ENCODE peak calls at places on chromosomes 16 and 17, in nine cellular contexts. K, Q, F, Z, L, B, X, V and N are unnamed samples. For H3K4me1, the result is how much of the 10 kb centered on the place peaks cover.

GRCh38 chr16:72474511-72475123 is 302.7 kb upstream of the PMFBP1 start:
- DNase-seq in K (no peak), Q (no peak), F (no peak), Z (peak), L (no peak), B (no peak), X (peak), V (peak), N (no peak)

GRCh38 chr17:27612160-27612767 is 18.7 kb upstream of the LGALS9 start:
- DNase-seq in K (no peak), Q (no peak), F (no peak), Z (no peak), L (no peak), B (peak), X (no peak), V (no peak), N (no peak)

GRCh38 chr16:71461686-71462648 is at the start of gene ZNF23:
- DNase-seq in K (peak), Q (peak), F (peak), Z (peak), L (peak), B (peak), X (no peak), V (peak), N (peak)

GRCh38 chr16:83806036-83806435 is 1.7 kb upstream of the HSBP1 start:
- DNase-seq in K (no peak), Q (no peak), F (no peak), Z (no peak), L (no peak), B (no peak), X (no peak), V (no peak), N (no peak)

GRCh38 chr16:73365010-73365409 is 317.1 kb upstream of the ZFHX3 start:
- DNase-seq in K (no peak), Q (no peak), F (no peak), Z (no peak), L (no peak), B (peak), X (no peak), V (no peak), N (no peak)

GRCh38 chr17:51006601-51007000 is 114.1 kb downstream of the SPAG9 start:
- DNase-seq in K (no peak), Q (no peak), F (no peak), Z (no peak), L (no peak), B (no peak), X (no peak), V (no peak), N (no peak)

GRCh38 chr17:63995626-63996025 is 2.5 kb upstream of the PRR29 start:
- DNase-seq in K (no peak), Q (no peak), F (peak), Z (no peak), L (peak), B (no peak), X (no peak), V (no peak), N (no peak)

GRCh38 chr17:5537251-5537650 is 47.1 kb downstream of the NLRP1 start:
- DNase-seq in K (no peak), Q (no peak), F (no peak), Z (no peak), L (no peak), B (no peak), X (no peak), V (no peak), N (no peak)

GRCh38 chr17:65694601-65695000 is 133.2 kb upstream of the AXIN2 start:
- DNase-seq in K (no peak), Q (no peak), F (no peak), Z (no peak), L (no peak), B (no peak), X (no peak), V (no peak), N (no peak)

GRCh38 chr17:78840530-78840779 is 159 bp downstream of the USP36 start:
- DNase-seq in K (no peak), Q (no peak), F (no peak), Z (no peak), L (no peak), B (no peak), X (no peak), V (no peak), N (no peak)

GRCh38 chr17:40678902-40679522 is 14.0 kb upstream of the KRT222 start:
- DNase-seq in K (no peak), Q (no peak), F (no peak), Z (no peak), L (no peak), B (no peak), X (no peak), V (no peak), N (no peak)

GRCh38 chr17:74118504-74118903 is 85.0 kb upstream of the RPL38 start:
- DNase-seq in K (no peak), Q (no peak), F (no peak), Z (no peak), L (peak), B (no peak), X (no peak), V (no peak), N (no peak)

GRCh38 chr16:16821261-16821660 is 442.3 kb downstream of the NPIPA7 start:
- DNase-seq in K (no peak), Q (no peak), F (no peak), Z (no peak), L (no peak), B (no peak), X (no peak), V (no peak), N (no peak)

GRCh38 chr17:3557768-3558583 is at the start of gene TRPV3:
- DNase-seq in K (peak), Q (peak), F (no peak), Z (peak), L (peak), B (peak), X (peak), V (peak), N (peak)

GRCh38 chr16:87461466-87461975 is 31.3 kb downstream of the ZCCHC14 start:
- DNase-seq in K (peak), Q (no peak), F (peak), Z (peak), L (peak), B (peak), X (peak), V (peak), N (no peak)

GRCh38 chr17:78172284-78173024 is 4.1 kb downstream of the SYNGR2 start:
- DNase-seq in K (no peak), Q (no peak), F (peak), Z (no peak), L (peak), B (peak), X (no peak), V (no peak), N (no peak)

GRCh38 chr16:6377956-6378355 is 954.7 kb upstream of the RBFOX1 start:
- DNase-seq in K (no peak), Q (no peak), F (no peak), Z (no peak), L (no peak), B (no peak), X (no peak), V (no peak), N (no peak)

GRCh38 chr17:1736348-1737281 is 6.1 kb upstream of the SERPINF2 start:
- DNase-seq in K (no peak), Q (no peak), F (peak), Z (no peak), L (no peak), B (peak), X (no peak), V (no peak), N (peak)

GRCh38 chr17:21376835-21377690 is 906 bp downstream of the KCNJ12 start:
- DNase-seq in K (no peak), Q (no peak), F (no peak), Z (peak), L (peak), B (peak), X (no peak), V (no peak), N (no peak)

GRCh38 chr17:81256616-81257015 is 17.5 kb downstream of the NDUFAF8 start:
- DNase-seq in K (no peak), Q (no peak), F (no peak), Z (peak), L (no peak), B (peak), X (no peak), V (no peak), N (no peak)

GRCh38 chr17:21394265-21394664 is 18.1 kb downstream of the KCNJ12 start:
- DNase-seq in K (no peak), Q (no peak), F (no peak), Z (peak), L (no peak), B (no peak), X (no peak), V (no peak), N (no peak)

GRCh38 chr17:62065611-62066468 is 762 bp upstream of the MED13 start:
- DNase-seq in K (peak), Q (peak), F (peak), Z (peak), L (peak), B (peak), X (peak), V (peak), N (peak)

GRCh38 chr17:3963214-3964201 is 729 bp downstream of the ATP2A3 start:
- DNase-seq in K (peak), Q (peak), F (no peak), Z (no peak), L (peak), B (no peak), X (no peak), V (no peak), N (peak)

GRCh38 chr17:1716912-1717695 is 6.9 kb upstream of the TLCD2 start:
- DNase-seq in K (peak), Q (peak), F (peak), Z (peak), L (peak), B (peak), X (peak), V (peak), N (peak)

GRCh38 chr16:71484006-71484893 is 4.9 kb downstream of the ZNF19 start:
- DNase-seq in K (peak), Q (peak), F (peak), Z (peak), L (peak), B (peak), X (peak), V (peak), N (peak)

GRCh38 chr16:66524601-66525164 is 25.2 kb downstream of the TK2 start:
- DNase-seq in K (peak), Q (no peak), F (no peak), Z (no peak), L (peak), B (no peak), X (no peak), V (no peak), N (no peak)

GRCh38 chr17:39513915-39514314 is 52.6 kb downstream of the CDK12 start:
- DNase-seq in K (no peak), Q (no peak), F (no peak), Z (no peak), L (no peak), B (no peak), X (no peak), V (no peak), N (no peak)

GRCh38 chr17:40551874-40552768 is 13.2 kb downstream of the CCR7 start:
- DNase-seq in K (no peak), Q (no peak), F (peak), Z (peak), L (peak), B (peak), X (no peak), V (no peak), N (no peak)

GRCh38 chr17:47897561-47897960 is 1.5 kb downstream of the SP2 start:
- DNase-seq in K (no peak), Q (no peak), F (no peak), Z (no peak), L (peak), B (no peak), X (no peak), V (no peak), N (no peak)
- H3K4me3 ChIP-seq in K (peak), Q (no peak), F (no peak), Z (peak), L (peak), B (no peak), X (no peak), V (peak), N (no peak)

GRCh38 chr16:85370881-85371651 is 242.1 kb upstream of the GSE1 start:
- DNase-seq in K (no peak), Q (no peak), F (no peak), Z (no peak), L (no peak), B (peak), X (no peak), V (no peak), N (no peak)

GRCh38 chr16:85374571-85374872 is 238.6 kb upstream of the GSE1 start:
- DNase-seq in K (no peak), Q (no peak), F (no peak), Z (no peak), L (no peak), B (peak), X (no peak), V (no peak), N (no peak)

GRCh38 chr16:85371948-85372347 is 241.2 kb upstream of the GSE1 start:
- DNase-seq in K (no peak), Q (no peak), F (no peak), Z (no peak), L (no peak), B (no peak), X (no peak), V (no peak), N (no peak)

GRCh38 chr16:85373741-85374570 is 239.2 kb upstream of the GSE1 start:
- DNase-seq in K (no peak), Q (no peak), F (no peak), Z (no peak), L (no peak), B (no peak), X (no peak), V (no peak), N (no peak)

GRCh38 chr16:85372627-85373372 is 240.3 kb upstream of the GSE1 start:
- DNase-seq in K (no peak), Q (no peak), F (no peak), Z (peak), L (no peak), B (peak), X (no peak), V (no peak), N (no peak)
- H3K4me1 ChIP-seq in K (under half), Q (under half), F (under half), Z (under half), L (under half), B (under half), X (under half), V (under half), N (under half)

DNA sequence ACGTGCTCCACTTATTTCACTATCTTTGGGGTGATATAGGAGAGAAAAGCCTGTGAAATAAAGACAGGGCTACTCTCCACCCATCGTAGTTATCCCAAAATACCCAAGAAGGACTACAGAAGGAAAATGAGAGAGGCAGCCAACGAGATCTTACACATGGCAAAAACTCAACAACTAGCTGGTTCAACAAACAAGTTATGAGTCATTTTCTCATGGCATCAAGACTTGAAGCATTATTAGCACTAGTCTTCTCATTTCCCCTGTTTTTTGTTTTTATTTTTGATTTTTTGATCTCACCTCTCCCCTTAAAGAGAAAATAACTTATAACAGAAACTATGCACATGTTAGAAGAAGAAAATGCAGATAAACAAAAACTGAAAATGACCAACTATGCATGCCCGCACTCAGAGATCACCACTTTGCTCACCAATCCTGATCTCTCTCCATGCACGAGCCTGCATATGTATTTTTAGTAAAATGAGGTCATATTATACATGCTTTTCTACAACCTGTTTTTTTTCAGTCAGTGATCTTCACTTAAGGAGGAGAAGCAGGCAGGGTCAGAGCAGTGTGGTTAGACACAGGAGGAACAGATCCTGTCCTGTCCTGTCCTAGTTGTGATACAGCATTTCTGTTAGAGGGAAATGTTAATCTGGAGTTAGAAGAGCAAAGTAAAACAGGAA is 22.8 kb downstream of the FAM117A start:
- DNase-seq in K (no peak), Q (no peak), F (peak), Z (no peak), L (no peak), B (no peak), X (no peak), V (no peak), N (peak)
- H3K4me3 ChIP-seq in K (peak), Q (peak), F (no peak), Z (no peak), L (no peak), B (no peak), X (no peak), V (no peak), N (peak)

GRCh38 chr17:34303606-34304005 is 15.6 kb upstream of the CCL8 start:
- DNase-seq in K (no peak), Q (no peak), F (no peak), Z (no peak), L (no peak), B (no peak), X (no peak), V (no peak), N (no peak)

GRCh38 chr17:34305061-34305460 is 14.2 kb upstream of the CCL8 start:
- DNase-seq in K (no peak), Q (no peak), F (no peak), Z (no peak), L (no peak), B (no peak), X (no peak), V (no peak), N (no peak)

GRCh38 chr17:34306466-34306865 is 12.8 kb upstream of the CCL8 start:
- DNase-seq in K (no peak), Q (no peak), F (no peak), Z (peak), L (peak), B (peak), X (no peak), V (no peak), N (no peak)

GRCh38 chr17:34307110-34307509 is 12.1 kb upstream of the CCL8 start:
- DNase-seq in K (no peak), Q (no peak), F (no peak), Z (no peak), L (no peak), B (no peak), X (no peak), V (no peak), N (no peak)

DNA sequence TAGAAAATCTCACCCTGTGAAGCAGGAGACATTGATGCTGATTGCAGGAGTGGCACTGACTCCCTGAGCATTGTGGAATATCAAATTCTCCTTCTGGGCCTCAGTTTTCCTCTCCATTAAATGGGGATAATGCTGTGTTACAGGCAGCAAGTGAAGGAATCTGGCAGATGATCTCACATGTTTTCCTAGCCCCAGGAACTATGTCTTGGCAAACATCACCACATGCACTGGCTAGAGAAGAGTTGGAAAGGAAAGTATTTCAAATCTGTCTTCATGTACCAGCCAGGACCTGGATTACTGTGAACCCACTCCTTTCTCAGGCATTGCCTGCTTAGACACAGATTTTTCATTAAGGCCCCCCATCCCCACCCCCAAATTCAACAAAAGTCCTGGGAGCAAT is 13.6 kb upstream of the CCL8 start:
- DNase-seq in K (no peak), Q (no peak), F (no peak), Z (no peak), L (no peak), B (no peak), X (no peak), V (no peak), N (no peak)
- H3K4me1 ChIP-seq in K (under half), Q (under half), F (under half), Z (under half), L (under half), B (under half), X (under half), V (under half), N (under half)

GRCh38 chr17:76537288-76537577 is 276 bp downstream of the CYGB start:
- DNase-seq in K (no peak), Q (no peak), F (peak), Z (no peak), L (no peak), B (peak), X (no peak), V (no peak), N (no peak)
- H3K4me3 ChIP-seq in K (no peak), Q (no peak), F (peak), Z (no peak), L (no peak), B (no peak), X (peak), V (no peak), N (no peak)

DNA sequence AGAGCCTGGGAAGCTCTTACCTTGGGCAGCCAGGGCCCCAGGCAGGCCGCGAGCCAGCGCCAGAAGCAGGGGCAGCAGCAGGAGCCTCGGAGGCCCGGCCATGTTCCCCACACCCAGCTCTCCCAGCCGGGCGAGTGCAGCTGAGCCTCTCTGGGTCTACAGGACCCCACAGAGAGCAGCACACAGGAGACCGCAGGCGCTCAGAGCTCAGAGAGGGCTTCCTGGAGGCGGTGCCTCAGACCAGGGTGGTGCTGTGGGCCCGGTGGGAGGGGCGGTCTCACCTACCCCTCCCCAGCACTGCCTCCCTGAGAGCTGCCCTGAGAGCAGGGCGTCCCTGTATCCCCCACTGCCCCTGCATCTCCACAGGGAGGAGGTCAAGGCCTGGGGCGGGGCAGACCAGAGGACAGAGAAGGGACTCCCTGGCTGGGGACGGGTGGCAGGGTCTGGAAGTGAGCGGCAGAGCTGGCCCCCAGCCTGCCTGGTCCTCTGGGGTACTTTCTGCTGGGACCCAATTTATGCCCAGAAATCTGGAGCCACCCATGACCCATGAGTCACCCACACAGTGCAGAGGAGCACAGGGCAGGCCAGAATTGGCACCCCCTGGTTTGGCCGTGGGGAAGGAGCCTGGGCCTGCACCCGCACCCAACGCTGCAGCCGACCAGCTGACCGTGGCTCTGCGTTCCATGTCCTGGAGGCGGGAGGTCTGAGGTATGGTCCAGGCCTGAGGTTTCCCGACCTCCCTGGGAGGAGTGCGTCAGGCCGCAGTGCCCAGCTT is at the start of gene CD7:
- DNase-seq in K (peak), Q (peak), F (no peak), Z (no peak), L (no peak), B (no peak), X (no peak), V (no peak), N (peak)
- H3K4me1 ChIP-seq in K (half or more), Q (under half), F (under half), Z (under half), L (under half), B (under half), X (under half), V (under half), N (under half)

DNA sequence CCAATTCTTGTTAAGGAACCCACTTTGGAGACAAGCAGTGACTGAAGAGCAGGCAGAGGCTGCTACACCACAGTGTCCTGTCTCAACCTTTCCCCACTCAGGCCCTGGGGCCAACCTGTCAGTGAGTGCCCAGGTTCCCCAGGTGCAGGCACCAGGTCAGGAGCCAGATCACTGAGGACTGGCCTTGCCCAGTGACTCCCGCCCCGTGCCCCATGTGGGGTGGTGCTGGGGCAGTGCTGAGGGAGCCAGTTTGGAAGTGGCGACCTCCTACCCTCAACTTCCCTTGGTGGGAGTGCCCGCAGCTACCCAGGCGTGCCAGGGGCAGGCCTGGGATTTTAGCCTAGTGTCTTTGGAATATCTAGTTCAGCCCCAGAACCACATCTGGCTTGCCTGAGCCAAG is 29.3 kb downstream of the SREBF1 start:
- DNase-seq in K (no peak), Q (no peak), F (no peak), Z (no peak), L (no peak), B (no peak), X (no peak), V (no peak), N (no peak)
- H3K4me3 ChIP-seq in K (no peak), Q (no peak), F (no peak), Z (no peak), L (no peak), B (no peak), X (no peak), V (no peak), N (no peak)